ENCODE peak calls at places on chromosomes 7 and 10, in eight cellular contexts. R, G, U, A, E, B, Z and N are unnamed samples.

GRCh38 chr7:156503195-156503594 is 137.4 kb upstream of the RNF32 start:
- DNase-seq in R (peak; percentile 46), G (no peak), U (no peak), A (no peak), E (no peak), B (no peak), Z (no peak), N (no peak)

GRCh38 chr10:49237985-49238384 is 49.8 kb upstream of the TMEM273 start:
- DNase-seq in R (no peak), G (no peak), U (no peak), A (no peak), E (no peak), B (no peak), Z (no peak), N (no peak)

GRCh38 chr7:29987821-29988317 is 1.7 kb downstream of the SCRN1 start:
- DNase-seq in R (peak; percentile 21), G (peak; percentile 37), U (no peak), A (peak; percentile 83), E (no peak), B (no peak), Z (no peak), N (no peak)

GRCh38 chr10:117980755-117981525 is 65.8 kb downstream of the RAB11FIP2 start:
- DNase-seq in R (no peak), G (no peak), U (no peak), A (no peak), E (no peak), B (no peak), Z (no peak), N (no peak)

GRCh38 chr10:5589071-5589962 is 64.6 kb downstream of the CALML3 start:
- DNase-seq in R (no peak), G (no peak), U (no peak), A (no peak), E (no peak), B (no peak), Z (no peak), N (no peak)

GRCh38 chr7:30478349-30479228 is at the start of gene NOD1:
- DNase-seq in R (peak; percentile 87), G (peak; percentile 90), U (peak; percentile 90), A (peak; percentile 94), E (peak; percentile 87), B (peak; percentile 78), Z (peak; percentile 48), N (peak; percentile 82)

GRCh38 chr7:73770002-73770859 is at the start of gene CLDN3:
- DNase-seq in R (peak; percentile 88), G (peak; percentile 90), U (peak; percentile 95), A (peak; percentile 40), E (no peak), B (peak; percentile 13), Z (no peak), N (peak; percentile 97)

GRCh38 chr7:152663101-152663740 is 12.7 kb downstream of the XRCC2 start:
- DNase-seq in R (no peak), G (no peak), U (no peak), A (no peak), E (no peak), B (no peak), Z (no peak), N (no peak)

GRCh38 chr10:71598673-71599072 is 120.9 kb downstream of the C10orf105 start:
- DNase-seq in R (no peak), G (no peak), U (peak; percentile 81), A (peak; percentile 85), E (peak; percentile 89), B (no peak), Z (no peak), N (peak; percentile 78)

GRCh38 chr7:26346611-26347200 is 55.0 kb downstream of the SNX10 start:
- DNase-seq in R (no peak), G (no peak), U (peak; percentile 51), A (no peak), E (no peak), B (no peak), Z (no peak), N (peak; percentile 88)

GRCh38 chr10:24209946-24210491 is 1.1 kb downstream of the KIAA1217 start:
- DNase-seq in R (no peak), G (no peak), U (no peak), A (peak; percentile 37), E (no peak), B (no peak), Z (no peak), N (no peak)